ENCODE peak calls at places on chromosomes 4 and X, in five cellular contexts. V, G, M, K and Q are unnamed samples.

GRCh38 chr4:8725071-8725841 is 132.7 kb downstream of the CPZ start:
- DNase-seq in V (peak), G (no peak), M (peak), K (no peak), Q (no peak)

GRCh38 chr4:150949943-150950342 is 65.1 kb downstream of the LRBA start:
- DNase-seq in V (no peak), G (no peak), M (no peak), K (no peak), Q (no peak)

GRCh38 chr4:42248986-42249385 is 96.5 kb upstream of the BEND4 start:
- DNase-seq in V (no peak), G (no peak), M (no peak), K (no peak), Q (no peak)

GRCh38 chr4:133150643-133151300 is 1.7 kb downstream of the PCDH10 start:
- DNase-seq in V (peak), G (no peak), M (no peak), K (no peak), Q (no peak)

GRCh38 chr4:140099993-140100392 is 54.0 kb downstream of the MAML3 start:
- DNase-seq in V (peak), G (no peak), M (no peak), K (no peak), Q (no peak)

GRCh38 chrX:153470411-153471363 is at the start of gene HAUS7:
- DNase-seq in V (peak), G (peak), M (peak), K (peak), Q (peak)

GRCh38 chr4:47837582-47838294 is at the start of gene CORIN:
- DNase-seq in V (no peak), G (no peak), M (no peak), K (no peak), Q (no peak)

GRCh38 chr4:74624351-74625151 is 169.8 kb downstream of the BTC start:
- DNase-seq in V (no peak), G (peak), M (no peak), K (peak), Q (no peak)

GRCh38 chrX:86830685-86831084 is 682.4 kb downstream of the DACH2 start:
- DNase-seq in V (no peak), G (no peak), M (no peak), K (no peak), Q (no peak)

GRCh38 chr4:164350086-164350485 is 403.8 kb upstream of the SMIM31 start:
- DNase-seq in V (no peak), G (no peak), M (no peak), K (no peak), Q (no peak)

GRCh38 chr4:1462009-1462767 is 55.9 kb upstream of the NKX1-1 start:
- DNase-seq in V (peak), G (no peak), M (no peak), K (no peak), Q (no peak)

GRCh38 chr4:97656034-97656720 is 487.1 kb downstream of the STPG2 start:
- DNase-seq in V (no peak), G (no peak), M (no peak), K (no peak), Q (no peak)

GRCh38 chr4:75229783-75230570 is 284.2 kb downstream of the RCHY1 start:
- DNase-seq in V (no peak), G (no peak), M (no peak), K (no peak), Q (no peak)

GRCh38 chr4:56739104-56739777 is 58.1 kb upstream of the HOPX start:
- DNase-seq in V (no peak), G (no peak), M (no peak), K (no peak), Q (no peak)

GRCh38 chr4:149296084-149296483 is 519.6 kb downstream of the IQCM start:
- DNase-seq in V (no peak), G (no peak), M (no peak), K (no peak), Q (no peak)

GRCh38 chrX:7574325-7574724 is 268.6 kb upstream of the VCX start:
- DNase-seq in V (no peak), G (no peak), M (no peak), K (no peak), Q (peak)

GRCh38 chr4:154595807-154596206 is 5.3 kb upstream of the FGA start:
- DNase-seq in V (no peak), G (no peak), M (no peak), K (no peak), Q (no peak)

GRCh38 chr4:76504613-76505465 is 69.8 kb downstream of the SHROOM3 start:
- DNase-seq in V (peak), G (peak), M (no peak), K (peak), Q (no peak)

GRCh38 chr4:7458477-7458876 is 23.7 kb upstream of the PSAPL1 start:
- DNase-seq in V (no peak), G (no peak), M (no peak), K (no peak), Q (no peak)

GRCh38 chr4:970046-970745 is 3.2 kb downstream of the DGKQ start:
- DNase-seq in V (no peak), G (no peak), M (no peak), K (no peak), Q (no peak)

GRCh38 chr4:37446016-37446415 is 201.5 kb downstream of the NWD2 start:
- DNase-seq in V (no peak), G (no peak), M (no peak), K (no peak), Q (no peak)

GRCh38 chrX:119917877-119918276 is 22.2 kb downstream of the AKAP14 start:
- DNase-seq in V (no peak), G (no peak), M (no peak), K (no peak), Q (no peak)

GRCh38 chrX:11575332-11575731 is 90.4 kb downstream of the ARHGAP6 start:
- DNase-seq in V (no peak), G (no peak), M (no peak), K (no peak), Q (no peak)

GRCh38 chr4:133476064-133476463 is 327.0 kb downstream of the PCDH10 start:
- DNase-seq in V (no peak), G (no peak), M (no peak), K (no peak), Q (no peak)

GRCh38 chr4:95027906-95028618 is 270.3 kb downstream of the BMPR1B start:
- DNase-seq in V (no peak), G (no peak), M (no peak), K (no peak), Q (peak)